ENCODE peak calls at places on chromosomes 2 and 18, in eight cellular contexts. One of them, this sample, is unnamed.

GRCh38 chr2:196242131-196242620 is 70.8 kb upstream of the STK17B start:
- DNase-seq in AG09319: no peak
- DNase-seq in astrocyte: peak; percentile 52
- DNase-seq in RWPE1: no peak
- DNase-seq in Calu3: no peak
- DNase-seq in GM20000: peak; percentile 36
- DNase-seq in CD4-positive, alpha-beta T cell: no peak
- DNase-seq in foreskin fibroblast: peak; percentile 44
- DNase-seq in this sample: no peak

GRCh38 chr2:149084924-149085795 is 46.7 kb downstream of the LYPD6B start:
- DNase-seq in GM20000: no peak
- DNase-seq in foreskin fibroblast: no peak
- DNase-seq in Calu3: no peak
- DNase-seq in astrocyte: no peak
- DNase-seq in CD4-positive, alpha-beta T cell: no peak
- DNase-seq in AG09319: no peak
- DNase-seq in RWPE1: no peak
- DNase-seq in this sample: no peak

GRCh38 chr2:37472959-37473358 is 128.5 kb downstream of the QPCT start:
- DNase-seq in AG09319: peak; percentile 59
- DNase-seq in Calu3: peak; percentile 30
- DNase-seq in GM20000: no peak
- DNase-seq in foreskin fibroblast: peak; percentile 89
- DNase-seq in astrocyte: peak; percentile 62
- DNase-seq in RWPE1: peak; percentile 35
- DNase-seq in CD4-positive, alpha-beta T cell: no peak
- DNase-seq in this sample: no peak

GRCh38 chr18:59917422-59917821 is 17.6 kb downstream of the PMAIP1 start:
- DNase-seq in astrocyte: peak; percentile 71
- DNase-seq in foreskin fibroblast: peak; percentile 37
- DNase-seq in RWPE1: peak; percentile 44
- DNase-seq in CD4-positive, alpha-beta T cell: no peak
- DNase-seq in AG09319: no peak
- DNase-seq in GM20000: no peak
- DNase-seq in Calu3: peak; percentile 42
- DNase-seq in this sample: no peak

GRCh38 chr2:175931751-175932295 is 70.2 kb downstream of the LNPK start:
- DNase-seq in CD4-positive, alpha-beta T cell: no peak
- DNase-seq in foreskin fibroblast: peak; percentile 82
- DNase-seq in RWPE1: no peak
- DNase-seq in astrocyte: peak; percentile 94
- DNase-seq in GM20000: no peak
- DNase-seq in AG09319: peak; percentile 89
- DNase-seq in Calu3: no peak
- DNase-seq in this sample: no peak

GRCh38 chr2:63008838-63009237 is 41.8 kb upstream of the OTX1 start:
- DNase-seq in CD4-positive, alpha-beta T cell: no peak
- DNase-seq in GM20000: no peak
- DNase-seq in Calu3: no peak
- DNase-seq in RWPE1: no peak
- DNase-seq in astrocyte: no peak
- DNase-seq in foreskin fibroblast: no peak
- DNase-seq in AG09319: no peak
- DNase-seq in this sample: no peak

GRCh38 chr2:174036825-174037224 is 71.7 kb upstream of the SP3 start:
- DNase-seq in Calu3: no peak
- DNase-seq in astrocyte: no peak
- DNase-seq in RWPE1: no peak
- DNase-seq in foreskin fibroblast: no peak
- DNase-seq in AG09319: no peak
- DNase-seq in CD4-positive, alpha-beta T cell: no peak
- DNase-seq in GM20000: no peak
- DNase-seq in this sample: no peak

GRCh38 chr2:217622205-217622621 is 380.6 kb downstream of the TNS1 start:
- DNase-seq in GM20000: no peak
- DNase-seq in RWPE1: no peak
- DNase-seq in CD4-positive, alpha-beta T cell: no peak
- DNase-seq in AG09319: peak; percentile 42
- DNase-seq in astrocyte: peak; percentile 91
- DNase-seq in Calu3: no peak
- DNase-seq in foreskin fibroblast: peak; percentile 8
- DNase-seq in this sample: peak; percentile 29

GRCh38 chr2:216318470-216318869 is 53.8 kb downstream of the MARCHF4 start:
- DNase-seq in CD4-positive, alpha-beta T cell: no peak
- DNase-seq in foreskin fibroblast: no peak
- DNase-seq in Calu3: no peak
- DNase-seq in astrocyte: no peak
- DNase-seq in RWPE1: no peak
- DNase-seq in GM20000: no peak
- DNase-seq in AG09319: no peak
- DNase-seq in this sample: no peak

GRCh38 chr2:182506606-182507005 is 79.8 kb upstream of the PDE1A start:
- DNase-seq in CD4-positive, alpha-beta T cell: no peak
- DNase-seq in Calu3: no peak
- DNase-seq in RWPE1: no peak
- DNase-seq in astrocyte: peak; percentile 69
- DNase-seq in GM20000: no peak
- DNase-seq in foreskin fibroblast: peak; percentile 11
- DNase-seq in AG09319: no peak
- DNase-seq in this sample: no peak

GRCh38 chr2:181907635-181908034 is 16.1 kb downstream of the ITPRID2 start:
- DNase-seq in AG09319: no peak
- DNase-seq in foreskin fibroblast: no peak
- DNase-seq in GM20000: no peak
- DNase-seq in Calu3: no peak
- DNase-seq in CD4-positive, alpha-beta T cell: no peak
- DNase-seq in RWPE1: no peak
- DNase-seq in astrocyte: no peak
- DNase-seq in this sample: no peak

GRCh38 chr2:121969155-121969554 is 213.7 kb downstream of the TSN start:
- DNase-seq in RWPE1: no peak
- DNase-seq in AG09319: no peak
- DNase-seq in Calu3: no peak
- DNase-seq in GM20000: no peak
- DNase-seq in foreskin fibroblast: no peak
- DNase-seq in astrocyte: no peak
- DNase-seq in CD4-positive, alpha-beta T cell: no peak
- DNase-seq in this sample: no peak

GRCh38 chr2:145927398-145927951 is 1407.6 kb upstream of the ZEB2 start:
- DNase-seq in CD4-positive, alpha-beta T cell: no peak
- DNase-seq in RWPE1: no peak
- DNase-seq in Calu3: no peak
- DNase-seq in astrocyte: no peak
- DNase-seq in foreskin fibroblast: peak; percentile 2
- DNase-seq in GM20000: no peak
- DNase-seq in AG09319: no peak
- DNase-seq in this sample: no peak

GRCh38 chr2:38554973-38555595 is 47.6 kb downstream of the HNRNPLL start:
- DNase-seq in RWPE1: no peak
- DNase-seq in CD4-positive, alpha-beta T cell: no peak
- DNase-seq in AG09319: no peak
- DNase-seq in Calu3: no peak
- DNase-seq in GM20000: no peak
- DNase-seq in astrocyte: no peak
- DNase-seq in foreskin fibroblast: peak; percentile 49
- DNase-seq in this sample: no peak

GRCh38 chr2:39516347-39517101 is 79.4 kb upstream of the MAP4K3 start:
- DNase-seq in astrocyte: no peak
- DNase-seq in RWPE1: no peak
- DNase-seq in foreskin fibroblast: peak; percentile 44
- DNase-seq in AG09319: no peak
- DNase-seq in GM20000: no peak
- DNase-seq in Calu3: no peak
- DNase-seq in CD4-positive, alpha-beta T cell: no peak
- DNase-seq in this sample: peak; percentile 75

GRCh38 chr2:178756843-178757242 is 50.4 kb downstream of the TTN start:
- DNase-seq in CD4-positive, alpha-beta T cell: no peak
- DNase-seq in RWPE1: peak; percentile 8
- DNase-seq in GM20000: no peak
- DNase-seq in Calu3: no peak
- DNase-seq in foreskin fibroblast: peak; percentile 64
- DNase-seq in AG09319: no peak
- DNase-seq in astrocyte: peak; percentile 60
- DNase-seq in this sample: no peak

GRCh38 chr2:119230630-119231185 is 7.1 kb downstream of the STEAP3 start:
- DNase-seq in RWPE1: no peak
- DNase-seq in GM20000: no peak
- DNase-seq in AG09319: no peak
- DNase-seq in Calu3: no peak
- DNase-seq in astrocyte: peak; percentile 65
- DNase-seq in CD4-positive, alpha-beta T cell: no peak
- DNase-seq in foreskin fibroblast: peak; percentile 45
- DNase-seq in this sample: no peak

GRCh38 chr18:54983041-54983686 is 23.9 kb upstream of the CCDC68 start:
- DNase-seq in CD4-positive, alpha-beta T cell: no peak
- DNase-seq in RWPE1: peak; percentile 28
- DNase-seq in astrocyte: peak; percentile 60
- DNase-seq in foreskin fibroblast: peak; percentile 79
- DNase-seq in GM20000: peak; percentile 42
- DNase-seq in Calu3: peak; percentile 20
- DNase-seq in AG09319: peak; percentile 34
- DNase-seq in this sample: no peak

GRCh38 chr2:186783254-186783653 is 65.7 kb downstream of the ZSWIM2 start:
- DNase-seq in AG09319: no peak
- DNase-seq in CD4-positive, alpha-beta T cell: no peak
- DNase-seq in GM20000: no peak
- DNase-seq in RWPE1: no peak
- DNase-seq in astrocyte: no peak
- DNase-seq in foreskin fibroblast: no peak
- DNase-seq in Calu3: no peak
- DNase-seq in this sample: no peak

GRCh38 chr18:26386002-26386401 is 159.8 kb downstream of the TAF4B start:
- DNase-seq in AG09319: peak; percentile 7
- DNase-seq in foreskin fibroblast: peak; percentile 93
- DNase-seq in Calu3: peak; percentile 56
- DNase-seq in astrocyte: peak; percentile 35
- DNase-seq in RWPE1: no peak
- DNase-seq in CD4-positive, alpha-beta T cell: no peak
- DNase-seq in GM20000: no peak
- DNase-seq in this sample: no peak

GRCh38 chr2:37026050-37026449 is 58.1 kb downstream of the HEATR5B start:
- DNase-seq in Calu3: no peak
- DNase-seq in AG09319: no peak
- DNase-seq in foreskin fibroblast: peak; percentile 9
- DNase-seq in CD4-positive, alpha-beta T cell: no peak
- DNase-seq in astrocyte: no peak
- DNase-seq in RWPE1: peak; percentile 2
- DNase-seq in GM20000: no peak
- DNase-seq in this sample: no peak

GRCh38 chr18:48913201-48913600 is 37.6 kb downstream of the SMAD7 start:
- DNase-seq in GM20000: no peak
- DNase-seq in CD4-positive, alpha-beta T cell: peak; percentile 48
- DNase-seq in foreskin fibroblast: no peak
- DNase-seq in astrocyte: no peak
- DNase-seq in RWPE1: no peak
- DNase-seq in Calu3: peak; percentile 66
- DNase-seq in AG09319: no peak
- DNase-seq in this sample: no peak
- TF ChIP-seq CTCF in GM20000: no peak
- TF ChIP-seq CTCF in CD4-positive, alpha-beta T cell: peak; percentile 57
- TF ChIP-seq CTCF in foreskin fibroblast: no peak
- TF ChIP-seq CTCF in astrocyte: no peak
- TF ChIP-seq CTCF in RWPE1: no peak
- TF ChIP-seq CTCF in Calu3: peak; percentile 59
- TF ChIP-seq CTCF in AG09319: no peak
- TF ChIP-seq CTCF in this sample: no peak

DNA sequence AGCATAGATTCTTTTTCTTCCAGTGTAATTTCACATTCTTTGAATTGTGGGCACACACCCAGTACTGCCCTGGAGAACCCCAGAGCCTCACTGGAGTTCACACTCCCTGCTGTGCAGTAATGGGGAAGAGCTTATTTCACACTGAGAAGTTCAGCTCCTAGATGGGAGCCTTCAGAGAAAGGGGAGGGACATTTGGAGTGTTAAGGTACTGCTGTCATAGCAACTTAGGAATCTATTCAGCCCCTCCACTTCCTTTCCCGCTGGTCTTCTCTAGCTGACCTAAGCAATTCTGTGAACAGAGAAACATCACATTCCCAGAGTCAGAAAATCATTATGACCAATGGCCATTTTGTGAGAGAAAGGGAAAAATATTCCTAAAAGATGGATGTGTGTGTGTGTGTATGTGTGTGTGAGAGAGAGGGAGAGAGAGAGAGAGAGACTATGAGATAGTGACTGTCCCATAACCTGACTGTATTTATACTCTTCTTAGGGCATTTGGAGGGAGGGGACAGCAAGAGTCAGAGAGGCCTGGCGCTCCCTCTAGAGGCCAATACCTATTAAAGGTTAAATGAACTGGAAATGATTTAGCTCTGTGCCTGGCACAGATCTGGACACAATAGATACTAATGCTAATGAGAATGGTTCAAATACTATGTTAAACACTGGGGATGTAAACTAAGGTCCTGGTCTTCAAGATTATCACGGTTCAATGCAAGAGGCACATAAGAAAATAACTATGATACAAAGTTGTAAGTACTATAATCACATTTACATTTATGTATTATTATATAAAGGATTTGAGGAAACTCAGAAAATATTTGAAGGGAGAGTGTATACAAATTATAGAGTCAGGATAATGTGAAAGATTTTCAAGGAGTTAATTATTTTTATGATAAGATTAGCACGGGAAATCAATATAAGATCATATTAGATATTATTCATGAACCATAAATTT is 41.5 kb upstream of the RPE start:
- DNase-seq in CD4-positive, alpha-beta T cell: peak; percentile 22
- DNase-seq in GM20000: peak; percentile 52
- DNase-seq in Calu3: peak; percentile 60
- DNase-seq in astrocyte: peak; percentile 47
- DNase-seq in RWPE1: peak; percentile 45
- DNase-seq in foreskin fibroblast: peak; percentile 66
- DNase-seq in AG09319: no peak
- DNase-seq in this sample: no peak
- TF ChIP-seq CTCF in CD4-positive, alpha-beta T cell: peak; percentile 64
- TF ChIP-seq CTCF in GM20000: peak; percentile 56
- TF ChIP-seq CTCF in Calu3: peak; percentile 67
- TF ChIP-seq CTCF in astrocyte: peak; percentile 72
- TF ChIP-seq CTCF in RWPE1: peak; percentile 64
- TF ChIP-seq CTCF in foreskin fibroblast: peak; percentile 59
- TF ChIP-seq CTCF in AG09319: peak; percentile 65
- TF ChIP-seq CTCF in this sample: no peak

GRCh38 chr2:22126978-22127377 is 1003.2 kb downstream of the TDRD15 start:
- DNase-seq in foreskin fibroblast: no peak
- DNase-seq in astrocyte: no peak
- DNase-seq in Calu3: no peak
- DNase-seq in RWPE1: no peak
- DNase-seq in AG09319: no peak
- DNase-seq in GM20000: no peak
- DNase-seq in CD4-positive, alpha-beta T cell: no peak
- DNase-seq in this sample: no peak

GRCh38 chr2:22124003-22124402 is 1000.2 kb downstream of the TDRD15 start:
- DNase-seq in RWPE1: no peak
- DNase-seq in foreskin fibroblast: no peak
- DNase-seq in Calu3: no peak
- DNase-seq in AG09319: no peak
- DNase-seq in GM20000: no peak
- DNase-seq in CD4-positive, alpha-beta T cell: no peak
- DNase-seq in astrocyte: no peak
- DNase-seq in this sample: no peak
- TF ChIP-seq CTCF in RWPE1: no peak
- TF ChIP-seq CTCF in foreskin fibroblast: no peak
- TF ChIP-seq CTCF in Calu3: no peak
- TF ChIP-seq CTCF in AG09319: no peak
- TF ChIP-seq CTCF in GM20000: no peak
- TF ChIP-seq CTCF in CD4-positive, alpha-beta T cell: no peak
- TF ChIP-seq CTCF in astrocyte: no peak
- TF ChIP-seq CTCF in this sample: no peak

GRCh38 chr18:45086777-45087176 is 406.1 kb downstream of the SETBP1 start:
- DNase-seq in GM20000: no peak
- DNase-seq in astrocyte: no peak
- DNase-seq in RWPE1: no peak
- DNase-seq in foreskin fibroblast: no peak
- DNase-seq in Calu3: no peak
- DNase-seq in AG09319: no peak
- DNase-seq in CD4-positive, alpha-beta T cell: no peak
- DNase-seq in this sample: no peak
- TF ChIP-seq CTCF in GM20000: no peak
- TF ChIP-seq CTCF in astrocyte: no peak
- TF ChIP-seq CTCF in RWPE1: no peak
- TF ChIP-seq CTCF in foreskin fibroblast: no peak
- TF ChIP-seq CTCF in Calu3: no peak
- TF ChIP-seq CTCF in AG09319: no peak
- TF ChIP-seq CTCF in CD4-positive, alpha-beta T cell: no peak
- TF ChIP-seq CTCF in this sample: no peak